ENCODE peak calls at places on chromosomes 11 and 22, in ten cellular contexts. One of them, this sample, is unnamed.

GRCh38 chr22:36197065-36197440 is 4.6 kb downstream of the APOL4 start:
- DNase-seq in thoracic aorta: no peak
- DNase-seq in activated T-helper 1 cell treated with anti-CD3 and anti-CD28 coated beads, Interleukin-2, amount 50 U/mL, for 16 hours: no peak
- DNase-seq in activated naive CD8-positive, alpha-beta T cell treated with anti-CD3 and anti-CD28 coated beads, Interleukin-2, amount 50 U/mL, for 24 hours: no peak
- DNase-seq in progenitor cell of endocrine pancreas: no peak
- DNase-seq in cardiac fibroblast: peak
- DNase-seq in mucosa of gallbladder: no peak
- DNase-seq in astrocyte of the spinal cord: peak
- DNase-seq in activated CD4-positive, alpha-beta T cell treated with anti-CD3 and anti-CD28 coated beads, Interleukin-2, amount 50 U/mL, for 48 hours: no peak
- DNase-seq in left ventricle myocardium inferior: peak
- DNase-seq in this sample: peak

GRCh38 chr11:121965330-121965729 is 150.7 kb downstream of the BLID start:
- DNase-seq in thoracic aorta: no peak
- DNase-seq in activated T-helper 1 cell treated with anti-CD3 and anti-CD28 coated beads, Interleukin-2, amount 50 U/mL, for 16 hours: no peak
- DNase-seq in activated naive CD8-positive, alpha-beta T cell treated with anti-CD3 and anti-CD28 coated beads, Interleukin-2, amount 50 U/mL, for 24 hours: no peak
- DNase-seq in progenitor cell of endocrine pancreas: no peak
- DNase-seq in cardiac fibroblast: peak
- DNase-seq in mucosa of gallbladder: no peak
- DNase-seq in astrocyte of the spinal cord: peak
- DNase-seq in activated CD4-positive, alpha-beta T cell treated with anti-CD3 and anti-CD28 coated beads, Interleukin-2, amount 50 U/mL, for 48 hours: no peak
- DNase-seq in left ventricle myocardium inferior: peak
- DNase-seq in this sample: no peak

GRCh38 chr22:36238348-36239149 is 778 bp downstream of the APOL2 start:
- DNase-seq in thoracic aorta: no peak
- DNase-seq in activated T-helper 1 cell treated with anti-CD3 and anti-CD28 coated beads, Interleukin-2, amount 50 U/mL, for 16 hours: no peak
- DNase-seq in activated naive CD8-positive, alpha-beta T cell treated with anti-CD3 and anti-CD28 coated beads, Interleukin-2, amount 50 U/mL, for 24 hours: no peak
- DNase-seq in progenitor cell of endocrine pancreas: no peak
- DNase-seq in cardiac fibroblast: peak
- DNase-seq in mucosa of gallbladder: no peak
- DNase-seq in astrocyte of the spinal cord: no peak
- DNase-seq in activated CD4-positive, alpha-beta T cell treated with anti-CD3 and anti-CD28 coated beads, Interleukin-2, amount 50 U/mL, for 48 hours: no peak
- DNase-seq in left ventricle myocardium inferior: no peak
- DNase-seq in this sample: peak

GRCh38 chr11:87405843-87406242 is 368.1 kb downstream of the TMEM135 start:
- DNase-seq in thoracic aorta: peak
- DNase-seq in activated T-helper 1 cell treated with anti-CD3 and anti-CD28 coated beads, Interleukin-2, amount 50 U/mL, for 16 hours: no peak
- DNase-seq in activated naive CD8-positive, alpha-beta T cell treated with anti-CD3 and anti-CD28 coated beads, Interleukin-2, amount 50 U/mL, for 24 hours: no peak
- DNase-seq in progenitor cell of endocrine pancreas: no peak
- DNase-seq in cardiac fibroblast: peak
- DNase-seq in mucosa of gallbladder: no peak
- DNase-seq in astrocyte of the spinal cord: no peak
- DNase-seq in activated CD4-positive, alpha-beta T cell treated with anti-CD3 and anti-CD28 coated beads, Interleukin-2, amount 50 U/mL, for 48 hours: no peak
- DNase-seq in left ventricle myocardium inferior: no peak
- DNase-seq in this sample: no peak

GRCh38 chr22:17172172-17172833 is 13.2 kb upstream of the HDHD5 start:
- DNase-seq in thoracic aorta: no peak
- DNase-seq in activated T-helper 1 cell treated with anti-CD3 and anti-CD28 coated beads, Interleukin-2, amount 50 U/mL, for 16 hours: no peak
- DNase-seq in activated naive CD8-positive, alpha-beta T cell treated with anti-CD3 and anti-CD28 coated beads, Interleukin-2, amount 50 U/mL, for 24 hours: no peak
- DNase-seq in progenitor cell of endocrine pancreas: no peak
- DNase-seq in cardiac fibroblast: no peak
- DNase-seq in mucosa of gallbladder: no peak
- DNase-seq in astrocyte of the spinal cord: no peak
- DNase-seq in activated CD4-positive, alpha-beta T cell treated with anti-CD3 and anti-CD28 coated beads, Interleukin-2, amount 50 U/mL, for 48 hours: peak
- DNase-seq in left ventricle myocardium inferior: peak
- DNase-seq in this sample: no peak

GRCh38 chr22:32106930-32107329 is 52.2 kb downstream of the C22orf42 start:
- DNase-seq in thoracic aorta: no peak
- DNase-seq in activated T-helper 1 cell treated with anti-CD3 and anti-CD28 coated beads, Interleukin-2, amount 50 U/mL, for 16 hours: no peak
- DNase-seq in activated naive CD8-positive, alpha-beta T cell treated with anti-CD3 and anti-CD28 coated beads, Interleukin-2, amount 50 U/mL, for 24 hours: peak
- DNase-seq in progenitor cell of endocrine pancreas: peak
- DNase-seq in cardiac fibroblast: peak
- DNase-seq in mucosa of gallbladder: no peak
- DNase-seq in astrocyte of the spinal cord: peak
- DNase-seq in activated CD4-positive, alpha-beta T cell treated with anti-CD3 and anti-CD28 coated beads, Interleukin-2, amount 50 U/mL, for 48 hours: peak
- DNase-seq in left ventricle myocardium inferior: no peak
- DNase-seq in this sample: no peak

GRCh38 chr22:24834845-24835570 is 29.0 kb downstream of the SGSM1 start:
- DNase-seq in thoracic aorta: no peak
- DNase-seq in activated T-helper 1 cell treated with anti-CD3 and anti-CD28 coated beads, Interleukin-2, amount 50 U/mL, for 16 hours: no peak
- DNase-seq in activated naive CD8-positive, alpha-beta T cell treated with anti-CD3 and anti-CD28 coated beads, Interleukin-2, amount 50 U/mL, for 24 hours: no peak
- DNase-seq in progenitor cell of endocrine pancreas: no peak
- DNase-seq in cardiac fibroblast: peak
- DNase-seq in mucosa of gallbladder: peak
- DNase-seq in astrocyte of the spinal cord: no peak
- DNase-seq in activated CD4-positive, alpha-beta T cell treated with anti-CD3 and anti-CD28 coated beads, Interleukin-2, amount 50 U/mL, for 48 hours: no peak
- DNase-seq in left ventricle myocardium inferior: no peak
- DNase-seq in this sample: peak

GRCh38 chr11:952406-953385 is 27.0 kb downstream of the AP2A2 start:
- DNase-seq in thoracic aorta: no peak
- DNase-seq in activated T-helper 1 cell treated with anti-CD3 and anti-CD28 coated beads, Interleukin-2, amount 50 U/mL, for 16 hours: no peak
- DNase-seq in activated naive CD8-positive, alpha-beta T cell treated with anti-CD3 and anti-CD28 coated beads, Interleukin-2, amount 50 U/mL, for 24 hours: no peak
- DNase-seq in progenitor cell of endocrine pancreas: peak
- DNase-seq in cardiac fibroblast: peak
- DNase-seq in mucosa of gallbladder: peak
- DNase-seq in astrocyte of the spinal cord: peak
- DNase-seq in activated CD4-positive, alpha-beta T cell treated with anti-CD3 and anti-CD28 coated beads, Interleukin-2, amount 50 U/mL, for 48 hours: no peak
- DNase-seq in left ventricle myocardium inferior: no peak
- DNase-seq in this sample: no peak

GRCh38 chr11:57547854-57548377 is 10.5 kb downstream of the SMTNL1 start:
- DNase-seq in thoracic aorta: no peak
- DNase-seq in activated T-helper 1 cell treated with anti-CD3 and anti-CD28 coated beads, Interleukin-2, amount 50 U/mL, for 16 hours: no peak
- DNase-seq in activated naive CD8-positive, alpha-beta T cell treated with anti-CD3 and anti-CD28 coated beads, Interleukin-2, amount 50 U/mL, for 24 hours: peak
- DNase-seq in progenitor cell of endocrine pancreas: no peak
- DNase-seq in cardiac fibroblast: no peak
- DNase-seq in mucosa of gallbladder: no peak
- DNase-seq in astrocyte of the spinal cord: no peak
- DNase-seq in activated CD4-positive, alpha-beta T cell treated with anti-CD3 and anti-CD28 coated beads, Interleukin-2, amount 50 U/mL, for 48 hours: no peak
- DNase-seq in left ventricle myocardium inferior: no peak
- DNase-seq in this sample: no peak

GRCh38 chr11:78379039-78379670 is 38.5 kb downstream of the GAB2 start:
- DNase-seq in thoracic aorta: no peak
- DNase-seq in activated T-helper 1 cell treated with anti-CD3 and anti-CD28 coated beads, Interleukin-2, amount 50 U/mL, for 16 hours: no peak
- DNase-seq in activated naive CD8-positive, alpha-beta T cell treated with anti-CD3 and anti-CD28 coated beads, Interleukin-2, amount 50 U/mL, for 24 hours: no peak
- DNase-seq in progenitor cell of endocrine pancreas: no peak
- DNase-seq in cardiac fibroblast: peak
- DNase-seq in mucosa of gallbladder: no peak
- DNase-seq in astrocyte of the spinal cord: no peak
- DNase-seq in activated CD4-positive, alpha-beta T cell treated with anti-CD3 and anti-CD28 coated beads, Interleukin-2, amount 50 U/mL, for 48 hours: no peak
- DNase-seq in left ventricle myocardium inferior: no peak
- DNase-seq in this sample: no peak

GRCh38 chr11:8087185-8087584 is 6.2 kb downstream of the TUB start:
- DNase-seq in thoracic aorta: no peak
- DNase-seq in activated T-helper 1 cell treated with anti-CD3 and anti-CD28 coated beads, Interleukin-2, amount 50 U/mL, for 16 hours: no peak
- DNase-seq in activated naive CD8-positive, alpha-beta T cell treated with anti-CD3 and anti-CD28 coated beads, Interleukin-2, amount 50 U/mL, for 24 hours: no peak
- DNase-seq in progenitor cell of endocrine pancreas: no peak
- DNase-seq in cardiac fibroblast: no peak
- DNase-seq in mucosa of gallbladder: no peak
- DNase-seq in astrocyte of the spinal cord: no peak
- DNase-seq in activated CD4-positive, alpha-beta T cell treated with anti-CD3 and anti-CD28 coated beads, Interleukin-2, amount 50 U/mL, for 48 hours: no peak
- DNase-seq in left ventricle myocardium inferior: no peak
- DNase-seq in this sample: no peak

GRCh38 chr22:49305215-49305965 is 522.3 kb downstream of the BRD1 start:
- DNase-seq in thoracic aorta: no peak
- DNase-seq in activated T-helper 1 cell treated with anti-CD3 and anti-CD28 coated beads, Interleukin-2, amount 50 U/mL, for 16 hours: peak
- DNase-seq in activated naive CD8-positive, alpha-beta T cell treated with anti-CD3 and anti-CD28 coated beads, Interleukin-2, amount 50 U/mL, for 24 hours: peak
- DNase-seq in progenitor cell of endocrine pancreas: peak
- DNase-seq in cardiac fibroblast: no peak
- DNase-seq in mucosa of gallbladder: peak
- DNase-seq in astrocyte of the spinal cord: no peak
- DNase-seq in activated CD4-positive, alpha-beta T cell treated with anti-CD3 and anti-CD28 coated beads, Interleukin-2, amount 50 U/mL, for 48 hours: peak
- DNase-seq in left ventricle myocardium inferior: peak
- DNase-seq in this sample: peak

GRCh38 chr11:119115484-119116234 is 5.7 kb upstream of the HINFP start:
- DNase-seq in thoracic aorta: no peak
- DNase-seq in activated T-helper 1 cell treated with anti-CD3 and anti-CD28 coated beads, Interleukin-2, amount 50 U/mL, for 16 hours: no peak
- DNase-seq in activated naive CD8-positive, alpha-beta T cell treated with anti-CD3 and anti-CD28 coated beads, Interleukin-2, amount 50 U/mL, for 24 hours: no peak
- DNase-seq in progenitor cell of endocrine pancreas: no peak
- DNase-seq in cardiac fibroblast: no peak
- DNase-seq in mucosa of gallbladder: peak
- DNase-seq in astrocyte of the spinal cord: no peak
- DNase-seq in activated CD4-positive, alpha-beta T cell treated with anti-CD3 and anti-CD28 coated beads, Interleukin-2, amount 50 U/mL, for 48 hours: peak
- DNase-seq in left ventricle myocardium inferior: peak
- DNase-seq in this sample: peak

GRCh38 chr11:59097113-59097708 is 9.8 kb upstream of the FAM111B start:
- DNase-seq in thoracic aorta: no peak
- DNase-seq in activated T-helper 1 cell treated with anti-CD3 and anti-CD28 coated beads, Interleukin-2, amount 50 U/mL, for 16 hours: peak
- DNase-seq in activated naive CD8-positive, alpha-beta T cell treated with anti-CD3 and anti-CD28 coated beads, Interleukin-2, amount 50 U/mL, for 24 hours: peak
- DNase-seq in progenitor cell of endocrine pancreas: no peak
- DNase-seq in cardiac fibroblast: peak
- DNase-seq in mucosa of gallbladder: peak
- DNase-seq in astrocyte of the spinal cord: peak
- DNase-seq in activated CD4-positive, alpha-beta T cell treated with anti-CD3 and anti-CD28 coated beads, Interleukin-2, amount 50 U/mL, for 48 hours: peak
- DNase-seq in left ventricle myocardium inferior: peak
- DNase-seq in this sample: peak

GRCh38 chr11:111819161-111820058 is 52.0 kb downstream of the ALG9 start:
- DNase-seq in thoracic aorta: no peak
- DNase-seq in activated T-helper 1 cell treated with anti-CD3 and anti-CD28 coated beads, Interleukin-2, amount 50 U/mL, for 16 hours: no peak
- DNase-seq in activated naive CD8-positive, alpha-beta T cell treated with anti-CD3 and anti-CD28 coated beads, Interleukin-2, amount 50 U/mL, for 24 hours: no peak
- DNase-seq in progenitor cell of endocrine pancreas: no peak
- DNase-seq in cardiac fibroblast: peak
- DNase-seq in mucosa of gallbladder: peak
- DNase-seq in astrocyte of the spinal cord: peak
- DNase-seq in activated CD4-positive, alpha-beta T cell treated with anti-CD3 and anti-CD28 coated beads, Interleukin-2, amount 50 U/mL, for 48 hours: no peak
- DNase-seq in left ventricle myocardium inferior: no peak
- DNase-seq in this sample: no peak

GRCh38 chr22:32986773-32987050 is 71.5 kb downstream of the SYN3 start:
- DNase-seq in thoracic aorta: no peak
- DNase-seq in activated T-helper 1 cell treated with anti-CD3 and anti-CD28 coated beads, Interleukin-2, amount 50 U/mL, for 16 hours: no peak
- DNase-seq in activated naive CD8-positive, alpha-beta T cell treated with anti-CD3 and anti-CD28 coated beads, Interleukin-2, amount 50 U/mL, for 24 hours: no peak
- DNase-seq in progenitor cell of endocrine pancreas: no peak
- DNase-seq in cardiac fibroblast: no peak
- DNase-seq in mucosa of gallbladder: no peak
- DNase-seq in astrocyte of the spinal cord: no peak
- DNase-seq in activated CD4-positive, alpha-beta T cell treated with anti-CD3 and anti-CD28 coated beads, Interleukin-2, amount 50 U/mL, for 48 hours: no peak
- DNase-seq in left ventricle myocardium inferior: no peak
- DNase-seq in this sample: no peak

GRCh38 chr11:58629857-58630256 is 7.4 kb downstream of the CNTF start:
- DNase-seq in thoracic aorta: no peak
- DNase-seq in activated T-helper 1 cell treated with anti-CD3 and anti-CD28 coated beads, Interleukin-2, amount 50 U/mL, for 16 hours: no peak
- DNase-seq in activated naive CD8-positive, alpha-beta T cell treated with anti-CD3 and anti-CD28 coated beads, Interleukin-2, amount 50 U/mL, for 24 hours: no peak
- DNase-seq in progenitor cell of endocrine pancreas: no peak
- DNase-seq in cardiac fibroblast: peak
- DNase-seq in mucosa of gallbladder: no peak
- DNase-seq in astrocyte of the spinal cord: peak
- DNase-seq in activated CD4-positive, alpha-beta T cell treated with anti-CD3 and anti-CD28 coated beads, Interleukin-2, amount 50 U/mL, for 48 hours: peak
- DNase-seq in left ventricle myocardium inferior: no peak
- DNase-seq in this sample: peak

GRCh38 chr11:120420572-120420971 is 84.4 kb downstream of the ARHGEF12 start:
- DNase-seq in thoracic aorta: no peak
- DNase-seq in activated T-helper 1 cell treated with anti-CD3 and anti-CD28 coated beads, Interleukin-2, amount 50 U/mL, for 16 hours: no peak
- DNase-seq in activated naive CD8-positive, alpha-beta T cell treated with anti-CD3 and anti-CD28 coated beads, Interleukin-2, amount 50 U/mL, for 24 hours: no peak
- DNase-seq in progenitor cell of endocrine pancreas: no peak
- DNase-seq in cardiac fibroblast: peak
- DNase-seq in mucosa of gallbladder: no peak
- DNase-seq in astrocyte of the spinal cord: no peak
- DNase-seq in activated CD4-positive, alpha-beta T cell treated with anti-CD3 and anti-CD28 coated beads, Interleukin-2, amount 50 U/mL, for 48 hours: no peak
- DNase-seq in left ventricle myocardium inferior: no peak
- DNase-seq in this sample: no peak

GRCh38 chr22:25067851-25068421 is 115.4 kb downstream of the KIAA1671 start:
- DNase-seq in thoracic aorta: peak
- DNase-seq in activated T-helper 1 cell treated with anti-CD3 and anti-CD28 coated beads, Interleukin-2, amount 50 U/mL, for 16 hours: peak
- DNase-seq in activated naive CD8-positive, alpha-beta T cell treated with anti-CD3 and anti-CD28 coated beads, Interleukin-2, amount 50 U/mL, for 24 hours: peak
- DNase-seq in progenitor cell of endocrine pancreas: no peak
- DNase-seq in cardiac fibroblast: no peak
- DNase-seq in mucosa of gallbladder: peak
- DNase-seq in astrocyte of the spinal cord: no peak
- DNase-seq in activated CD4-positive, alpha-beta T cell treated with anti-CD3 and anti-CD28 coated beads, Interleukin-2, amount 50 U/mL, for 48 hours: peak
- DNase-seq in left ventricle myocardium inferior: no peak
- DNase-seq in this sample: no peak

GRCh38 chr11:17531071-17531817 is 13.0 kb downstream of the USH1C start:
- DNase-seq in thoracic aorta: no peak
- DNase-seq in activated T-helper 1 cell treated with anti-CD3 and anti-CD28 coated beads, Interleukin-2, amount 50 U/mL, for 16 hours: no peak
- DNase-seq in activated naive CD8-positive, alpha-beta T cell treated with anti-CD3 and anti-CD28 coated beads, Interleukin-2, amount 50 U/mL, for 24 hours: no peak
- DNase-seq in progenitor cell of endocrine pancreas: no peak
- DNase-seq in cardiac fibroblast: no peak
- DNase-seq in mucosa of gallbladder: peak
- DNase-seq in astrocyte of the spinal cord: peak
- DNase-seq in activated CD4-positive, alpha-beta T cell treated with anti-CD3 and anti-CD28 coated beads, Interleukin-2, amount 50 U/mL, for 48 hours: no peak
- DNase-seq in left ventricle myocardium inferior: no peak
- DNase-seq in this sample: no peak

GRCh38 chr11:94125408-94126120 is 3.1 kb upstream of the PANX1 start:
- DNase-seq in thoracic aorta: no peak
- DNase-seq in activated T-helper 1 cell treated with anti-CD3 and anti-CD28 coated beads, Interleukin-2, amount 50 U/mL, for 16 hours: no peak
- DNase-seq in activated naive CD8-positive, alpha-beta T cell treated with anti-CD3 and anti-CD28 coated beads, Interleukin-2, amount 50 U/mL, for 24 hours: no peak
- DNase-seq in progenitor cell of endocrine pancreas: no peak
- DNase-seq in cardiac fibroblast: no peak
- DNase-seq in mucosa of gallbladder: no peak
- DNase-seq in astrocyte of the spinal cord: no peak
- DNase-seq in activated CD4-positive, alpha-beta T cell treated with anti-CD3 and anti-CD28 coated beads, Interleukin-2, amount 50 U/mL, for 48 hours: no peak
- DNase-seq in left ventricle myocardium inferior: no peak
- DNase-seq in this sample: peak

GRCh38 chr11:17683378-17684161 is 35.8 kb upstream of the MYOD1 start:
- DNase-seq in thoracic aorta: no peak
- DNase-seq in activated T-helper 1 cell treated with anti-CD3 and anti-CD28 coated beads, Interleukin-2, amount 50 U/mL, for 16 hours: no peak
- DNase-seq in activated naive CD8-positive, alpha-beta T cell treated with anti-CD3 and anti-CD28 coated beads, Interleukin-2, amount 50 U/mL, for 24 hours: no peak
- DNase-seq in progenitor cell of endocrine pancreas: no peak
- DNase-seq in cardiac fibroblast: peak
- DNase-seq in mucosa of gallbladder: peak
- DNase-seq in astrocyte of the spinal cord: peak
- DNase-seq in activated CD4-positive, alpha-beta T cell treated with anti-CD3 and anti-CD28 coated beads, Interleukin-2, amount 50 U/mL, for 48 hours: no peak
- DNase-seq in left ventricle myocardium inferior: no peak
- DNase-seq in this sample: no peak

GRCh38 chr11:46435679-46436078 is 44.1 kb upstream of the CHRM4 start:
- DNase-seq in thoracic aorta: no peak
- DNase-seq in activated T-helper 1 cell treated with anti-CD3 and anti-CD28 coated beads, Interleukin-2, amount 50 U/mL, for 16 hours: no peak
- DNase-seq in activated naive CD8-positive, alpha-beta T cell treated with anti-CD3 and anti-CD28 coated beads, Interleukin-2, amount 50 U/mL, for 24 hours: no peak
- DNase-seq in progenitor cell of endocrine pancreas: no peak
- DNase-seq in cardiac fibroblast: no peak
- DNase-seq in mucosa of gallbladder: no peak
- DNase-seq in astrocyte of the spinal cord: no peak
- DNase-seq in activated CD4-positive, alpha-beta T cell treated with anti-CD3 and anti-CD28 coated beads, Interleukin-2, amount 50 U/mL, for 48 hours: no peak
- DNase-seq in left ventricle myocardium inferior: no peak
- DNase-seq in this sample: no peak

GRCh38 chr11:41660585-41660984 is 201.1 kb upstream of the LRRC4C start:
- DNase-seq in thoracic aorta: no peak
- DNase-seq in activated T-helper 1 cell treated with anti-CD3 and anti-CD28 coated beads, Interleukin-2, amount 50 U/mL, for 16 hours: no peak
- DNase-seq in activated naive CD8-positive, alpha-beta T cell treated with anti-CD3 and anti-CD28 coated beads, Interleukin-2, amount 50 U/mL, for 24 hours: no peak
- DNase-seq in progenitor cell of endocrine pancreas: no peak
- DNase-seq in cardiac fibroblast: no peak
- DNase-seq in mucosa of gallbladder: no peak
- DNase-seq in astrocyte of the spinal cord: no peak
- DNase-seq in activated CD4-positive, alpha-beta T cell treated with anti-CD3 and anti-CD28 coated beads, Interleukin-2, amount 50 U/mL, for 48 hours: no peak
- DNase-seq in left ventricle myocardium inferior: no peak
- DNase-seq in this sample: no peak

GRCh38 chr22:37254206-37254866 is 10.3 kb upstream of the RAC2 start:
- DNase-seq in thoracic aorta: no peak
- DNase-seq in activated T-helper 1 cell treated with anti-CD3 and anti-CD28 coated beads, Interleukin-2, amount 50 U/mL, for 16 hours: no peak
- DNase-seq in activated naive CD8-positive, alpha-beta T cell treated with anti-CD3 and anti-CD28 coated beads, Interleukin-2, amount 50 U/mL, for 24 hours: no peak
- DNase-seq in progenitor cell of endocrine pancreas: no peak
- DNase-seq in cardiac fibroblast: peak
- DNase-seq in mucosa of gallbladder: no peak
- DNase-seq in astrocyte of the spinal cord: peak
- DNase-seq in activated CD4-positive, alpha-beta T cell treated with anti-CD3 and anti-CD28 coated beads, Interleukin-2, amount 50 U/mL, for 48 hours: no peak
- DNase-seq in left ventricle myocardium inferior: no peak
- DNase-seq in this sample: peak

GRCh38 chr11:3835752-3836151 is 5.0 kb downstream of the RHOG start:
- DNase-seq in thoracic aorta: no peak
- DNase-seq in activated T-helper 1 cell treated with anti-CD3 and anti-CD28 coated beads, Interleukin-2, amount 50 U/mL, for 16 hours: no peak
- DNase-seq in activated naive CD8-positive, alpha-beta T cell treated with anti-CD3 and anti-CD28 coated beads, Interleukin-2, amount 50 U/mL, for 24 hours: no peak
- DNase-seq in progenitor cell of endocrine pancreas: no peak
- DNase-seq in cardiac fibroblast: no peak
- DNase-seq in mucosa of gallbladder: no peak
- DNase-seq in astrocyte of the spinal cord: no peak
- DNase-seq in activated CD4-positive, alpha-beta T cell treated with anti-CD3 and anti-CD28 coated beads, Interleukin-2, amount 50 U/mL, for 48 hours: no peak
- DNase-seq in left ventricle myocardium inferior: peak
- DNase-seq in this sample: no peak

This sample was measured in erythroblast.